ENCODE peak calls at places on chromosomes 4 and X, in five cellular contexts. K is GM23338; D is AG09309; Y is NB4; S is CD8-positive, alpha-beta T cell. B is an unnamed sample.

GRCh38 chrX:101241531-101241930 is 21.9 kb downstream of the DRP2 start:
- DNase-seq in D (no peak), Y (no peak), K (no peak), S (no peak), B (no peak)

GRCh38 chrX:154541896-154542722 is 4.5 kb downstream of the G6PD start:
- DNase-seq in D (peak; percentile 76), S (no peak), Y (peak; percentile 91), K (no peak), B (no peak)

GRCh38 chr4:167428172-167428571 is 193.9 kb upstream of the SPOCK3 start:
- DNase-seq in D (no peak), K (no peak), Y (no peak), S (no peak), B (no peak)

GRCh38 chrX:1899841-1900240 is 285.0 kb downstream of the ASMT start:
- DNase-seq in Y (no peak), D (no peak), S (no peak), K (no peak), B (no peak)

GRCh38 chr4:88219099-88219498 is 60.7 kb upstream of the ABCG2 start:
- DNase-seq in Y (peak; percentile 65), K (peak; percentile 76), S (no peak), D (peak; percentile 27), B (peak; percentile 55)

GRCh38 chrX:69152398-69152797 is 12.9 kb downstream of the PJA1 start:
- DNase-seq in S (no peak), D (no peak), K (no peak), Y (peak; percentile 19), B (no peak)

GRCh38 chr4:122921971-122922876 is at the start of gene NUDT6:
- DNase-seq in Y (peak; percentile 83), K (peak; percentile 86), D (no peak), S (peak; percentile 15), B (peak; percentile 69)

GRCh38 chrX:45537936-45538335 is 337.3 kb upstream of the DIPK2B start:
- DNase-seq in Y (no peak), S (no peak), D (no peak), K (no peak), B (no peak)

GRCh38 chr4:3871181-3871852 is 105.1 kb downstream of the ADRA2C start:
- DNase-seq in K (peak; percentile 94), D (no peak), S (no peak), Y (no peak), B (peak; percentile 56)

GRCh38 chrX:154509455-154509854 is 6.6 kb downstream of the FAM3A start:
- DNase-seq in K (no peak), S (no peak), D (no peak), Y (no peak), B (no peak)

GRCh38 chr4:77349796-77350195 is 192.8 kb downstream of the CCNG2 start:
- DNase-seq in D (no peak), S (no peak), Y (no peak), K (no peak), B (no peak)

GRCh38 chrX:137044893-137045292 is 11.1 kb upstream of the GPR101 start:
- DNase-seq in S (no peak), D (no peak), K (no peak), Y (no peak), B (no peak)

GRCh38 chr4:121072080-121072835 is at the start of gene NDNF:
- DNase-seq in S (no peak), D (no peak), Y (no peak), K (peak; percentile 61), B (peak; percentile 51)

GRCh38 chr4:46425775-46426400 is 36.0 kb upstream of the GABRA2 start:
- DNase-seq in Y (peak; percentile 15), S (no peak), D (no peak), K (no peak), B (no peak)

GRCh38 chr4:54587516-54587915 is 70.2 kb upstream of the KIT start:
- DNase-seq in D (no peak), S (no peak), Y (no peak), K (no peak), B (no peak)

GRCh38 chr4:3525532-3526430 is 6.4 kb downstream of the LRPAP1 start:
- DNase-seq in K (no peak), D (no peak), S (no peak), Y (no peak), B (no peak)

GRCh38 chrX:120137439-120137838 is 21.0 kb upstream of the RHOXF2 start:
- DNase-seq in Y (no peak), D (no peak), K (no peak), S (no peak), B (no peak)

GRCh38 chrX:133185938-133186337 is 32.2 kb downstream of the TFDP3 start:
- DNase-seq in D (no peak), S (no peak), K (no peak), Y (no peak), B (no peak)

GRCh38 chr4:128600410-128600809 is 209.1 kb upstream of the JADE1 start:
- DNase-seq in D (no peak), S (no peak), Y (no peak), K (no peak), B (no peak)

GRCh38 chr4:101421393-101421792 is 74.1 kb upstream of the PPP3CA start:
- DNase-seq in K (no peak), Y (no peak), D (no peak), S (no peak), B (no peak)

GRCh38 chr4:122739174-122739573 is 6.7 kb downstream of the BBS12 start:
- DNase-seq in D (peak; percentile 73), Y (peak; percentile 8), K (no peak), S (no peak), B (no peak)

DNA sequence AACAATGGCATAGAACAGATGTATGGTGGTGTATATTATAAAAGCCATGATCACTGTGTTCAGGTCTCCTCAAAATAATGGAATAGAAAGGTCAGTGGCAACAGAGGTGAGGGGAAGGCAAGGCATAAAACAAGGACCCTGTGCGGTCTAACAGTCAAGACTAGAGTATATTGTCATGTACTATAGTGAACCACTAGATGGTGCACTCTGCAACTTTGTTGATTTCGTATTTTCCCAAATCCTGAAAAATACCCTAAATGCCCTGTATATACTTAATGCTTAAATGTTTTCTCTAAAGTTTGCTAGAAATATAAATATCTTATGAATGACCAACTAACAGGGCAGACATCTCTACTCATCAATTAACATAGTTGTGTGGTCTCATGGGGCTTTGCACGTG is 453.0 kb downstream of the PCDH11X start:
- DNase-seq in Y (peak; percentile 15), D (no peak), S (no peak), K (peak; percentile 44), B (no peak)
- TF ChIP-seq CTCF in Y (peak; percentile 28), D (peak; percentile 38), S (no peak), K (peak; percentile 61), B (no peak)

GRCh38 chr4:56732301-56732700 is 51.2 kb upstream of the HOPX start:
- DNase-seq in D (no peak), Y (no peak), S (no peak), K (no peak), B (no peak)
- TF ChIP-seq CTCF in D (no peak), Y (no peak), S (no peak), K (no peak), B (no peak)

GRCh38 chrX:143757375-143757774 is 36.8 kb upstream of the SPANXN2 start:
- DNase-seq in S (no peak), D (no peak), Y (no peak), K (no peak), B (no peak)
- TF ChIP-seq CTCF in S (no peak), D (no peak), Y (no peak), K (no peak), B (no peak)

GRCh38 chr4:8237256-8237989 is 32.1 kb upstream of the HTRA3 start:
- DNase-seq in K (no peak), D (no peak), Y (no peak), S (no peak), B (no peak)

GRCh38 chr4:8239226-8239625 is 30.3 kb upstream of the HTRA3 start:
- DNase-seq in Y (no peak), D (no peak), K (no peak), S (no peak), B (no peak)

GRCh38 chr4:8239661-8240060 is 29.9 kb upstream of the HTRA3 start:
- DNase-seq in D (no peak), Y (no peak), K (no peak), S (no peak), B (no peak)

GRCh38 chr4:8238061-8238511 is 31.5 kb upstream of the HTRA3 start:
- DNase-seq in S (no peak), D (no peak), Y (no peak), K (no peak), B (no peak)

GRCh38 chr4:8238515-8239053 is 31.0 kb upstream of the HTRA3 start:
- DNase-seq in D (no peak), S (no peak), Y (no peak), K (peak; percentile 83), B (peak; percentile 66)
- TF ChIP-seq CTCF in D (peak; percentile 42), S (no peak), Y (peak; percentile 33), K (peak; percentile 79), B (peak; percentile 23)

GRCh38 chr4:176099314-176099713 is 33.7 kb downstream of the WDR17 start:
- DNase-seq in Y (no peak), K (peak; percentile 35), S (no peak), D (no peak), B (no peak)
- TF ChIP-seq CTCF in Y (no peak), K (no peak), S (no peak), D (peak; percentile 21), B (no peak)

GRCh38 chr4:110290511-110290910 is 92.1 kb upstream of the ELOVL6 start:
- DNase-seq in K (no peak), D (no peak), Y (no peak), S (no peak), B (no peak)
- TF ChIP-seq CTCF in K (no peak), D (no peak), Y (no peak), S (no peak), B (no peak)

GRCh38 chr4:9870165-9870564 is 88.7 kb downstream of the DRD5 start:
- DNase-seq in K (no peak), S (no peak), D (no peak), Y (no peak), B (no peak)

GRCh38 chr4:9867746-9868425 is 86.5 kb downstream of the DRD5 start:
- DNase-seq in K (no peak), S (no peak), D (no peak), Y (no peak), B (no peak)

GRCh38 chr4:9861561-9861960 is 80.1 kb downstream of the DRD5 start:
- DNase-seq in K (no peak), D (no peak), S (no peak), Y (no peak), B (no peak)

GRCh38 chr4:9866931-9867330 is 85.5 kb downstream of the DRD5 start:
- DNase-seq in K (no peak), Y (no peak), D (no peak), S (no peak), B (no peak)
- TF ChIP-seq CTCF in K (no peak), Y (no peak), D (no peak), S (no peak), B (no peak)

DNA sequence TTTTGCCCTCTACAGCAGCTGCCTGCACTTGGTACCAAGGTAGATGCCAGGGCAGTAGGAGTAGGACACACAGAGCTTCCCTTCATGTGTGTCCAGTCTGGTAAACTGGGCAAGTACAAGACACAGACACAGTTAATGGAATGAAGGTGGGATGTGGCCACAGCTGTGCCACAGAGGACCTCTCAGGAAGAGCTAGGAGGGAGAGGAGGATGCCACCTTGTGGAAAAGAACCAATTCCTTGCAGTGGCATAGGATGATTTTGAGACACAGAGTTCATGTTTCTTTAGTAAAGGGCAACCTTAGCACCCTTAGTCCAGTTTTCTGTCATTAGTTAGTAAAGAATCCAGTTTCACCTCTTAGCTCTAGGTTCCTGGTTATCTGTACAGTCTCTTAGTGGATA is 36.3 kb upstream of the TBC1D14 start:
- DNase-seq in K (no peak), S (no peak), Y (no peak), D (no peak), B (no peak)
- TF ChIP-seq CTCF in K (peak; percentile 45), S (no peak), Y (peak; percentile 18), D (peak; percentile 30), B (peak; percentile 27)